ENCODE peak calls at places on chromosome 3, in six cellular contexts. Q, W, R, L, U and P are unnamed samples.

GRCh38 chr3:103813955-103814354 is 1379.1 kb downstream of the ZPLD1 start:
- DNase-seq in U (no peak), R (no peak), W (no peak), Q (no peak), L (no peak), P (no peak)

GRCh38 chr3:172138792-172139507 is 99.6 kb downstream of the FNDC3B start:
- DNase-seq in W (peak; percentile 92), Q (peak; percentile 40), L (no peak), U (no peak), R (no peak), P (peak; percentile 69)

GRCh38 chr3:149612456-149612855 is 45.4 kb downstream of the WWTR1 start:
- DNase-seq in L (no peak), W (no peak), Q (no peak), R (no peak), U (no peak), P (no peak)

GRCh38 chr3:140196970-140197369 is 262.0 kb downstream of the CLSTN2 start:
- DNase-seq in Q (no peak), L (no peak), U (no peak), W (no peak), R (no peak), P (no peak)

GRCh38 chr3:175260145-175260794 is 401.1 kb downstream of the NAALADL2 start:
- DNase-seq in R (no peak), U (no peak), W (peak; percentile 19), Q (peak; percentile 70), L (no peak), P (no peak)

GRCh38 chr3:72848703-72849081 is 447 bp upstream of the SHQ1 start:
- DNase-seq in Q (no peak), R (no peak), W (no peak), U (no peak), L (no peak), P (no peak)

GRCh38 chr3:48564022-48564421 is 441 bp upstream of the UCN2 start:
- DNase-seq in R (no peak), W (peak; percentile 81), L (no peak), U (no peak), Q (peak; percentile 62), P (peak; percentile 42)

GRCh38 chr3:149784064-149784704 is 8.2 kb downstream of the ANKUB1 start:
- DNase-seq in Q (peak; percentile 34), W (peak; percentile 35), U (no peak), L (no peak), R (no peak), P (no peak)

GRCh38 chr3:128499724-128500275 is 6.8 kb upstream of the GATA2 start:
- DNase-seq in R (no peak), W (no peak), Q (no peak), U (no peak), L (no peak), P (peak; percentile 94)

GRCh38 chr3:52704611-52705437 is 767 bp downstream of the GLT8D1 start:
- DNase-seq in R (no peak), Q (peak; percentile 33), L (no peak), W (peak; percentile 74), U (no peak), P (peak; percentile 74)

GRCh38 chr3:23611737-23612295 is 193.9 kb upstream of the UBE2E1 start:
- DNase-seq in L (no peak), R (no peak), W (peak; percentile 30), U (no peak), Q (peak; percentile 80), P (no peak)

GRCh38 chr3:130786306-130786705 is 39.7 kb upstream of the PIK3R4 start:
- DNase-seq in R (no peak), Q (no peak), W (no peak), L (no peak), U (no peak), P (no peak)

GRCh38 chr3:29334652-29335189 is 53.9 kb downstream of the RBMS3 start:
- DNase-seq in R (no peak), U (no peak), Q (no peak), W (no peak), L (no peak), P (no peak)

GRCh38 chr3:29333520-29333919 is 52.6 kb downstream of the RBMS3 start:
- DNase-seq in W (no peak), U (no peak), L (no peak), R (no peak), Q (peak; percentile 37), P (no peak)

GRCh38 chr3:29329986-29330514 is 49.2 kb downstream of the RBMS3 start:
- DNase-seq in W (peak; percentile 37), R (no peak), L (no peak), Q (peak; percentile 63), U (no peak), P (no peak)

GRCh38 chr3:29331830-29332637 is 51.2 kb downstream of the RBMS3 start:
- DNase-seq in W (no peak), Q (no peak), R (no peak), L (no peak), U (no peak), P (no peak)

GRCh38 chr3:29331035-29331434 is 50.2 kb downstream of the RBMS3 start:
- DNase-seq in Q (no peak), R (no peak), U (no peak), W (no peak), L (no peak), P (no peak)
- H3K14ac ChIP-seq in Q (no peak overlapping the region), R (no peak overlapping the region), U (no peak overlapping the region), W (no peak overlapping the region), L (no peak overlapping the region), P (no peak overlapping the region)

GRCh38 chr3:11632966-11633365 is 10.7 kb downstream of the VGLL4 start:
- DNase-seq in U (no peak), Q (no peak), R (no peak), W (no peak), L (no peak), P (no peak)

GRCh38 chr3:11632564-11632963 is 11.2 kb downstream of the VGLL4 start:
- DNase-seq in L (no peak), Q (no peak), W (no peak), U (no peak), R (no peak), P (no peak)

GRCh38 chr3:11634974-11635612 is 8.6 kb downstream of the VGLL4 start:
- DNase-seq in R (no peak), L (no peak), W (no peak), U (no peak), Q (no peak), P (no peak)

GRCh38 chr3:11635671-11636371 is 7.9 kb downstream of the VGLL4 start:
- DNase-seq in Q (no peak), L (no peak), R (no peak), U (no peak), W (no peak), P (no peak)

DNA sequence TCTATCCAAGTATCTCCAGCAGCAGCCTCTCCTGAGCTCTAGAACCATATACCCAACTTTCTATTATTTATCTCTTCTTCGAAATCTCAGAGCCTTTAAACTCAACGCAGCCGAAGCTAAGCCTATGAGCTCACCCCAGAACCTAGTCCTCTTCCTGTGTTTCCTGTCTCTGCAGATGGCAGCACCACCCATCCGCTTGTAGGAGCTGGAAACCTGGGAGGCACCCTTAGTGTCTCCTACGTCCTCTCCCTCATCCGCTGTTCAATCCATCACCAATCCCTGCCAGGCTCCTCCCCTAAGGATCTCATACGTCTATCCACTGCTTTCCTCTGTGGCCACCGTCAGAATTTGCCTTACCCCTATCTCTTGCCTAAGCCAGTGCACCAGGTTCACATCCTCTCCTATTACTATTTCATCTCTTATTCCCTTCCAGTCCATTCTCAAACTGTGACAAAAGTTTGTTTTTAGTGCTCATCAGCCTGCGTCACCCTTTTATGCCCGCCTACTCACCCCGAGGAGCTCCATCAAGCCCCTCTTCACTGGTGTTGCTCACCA is 9.6 kb downstream of the VGLL4 start:
- DNase-seq in L (no peak), Q (no peak), R (no peak), W (no peak), U (no peak), P (no peak)
- H3K14ac ChIP-seq in L (no peak overlapping the region), Q (no peak overlapping the region), R (no peak overlapping the region), W (no peak overlapping the region), U (no peak overlapping the region), P (no peak overlapping the region)

DNA sequence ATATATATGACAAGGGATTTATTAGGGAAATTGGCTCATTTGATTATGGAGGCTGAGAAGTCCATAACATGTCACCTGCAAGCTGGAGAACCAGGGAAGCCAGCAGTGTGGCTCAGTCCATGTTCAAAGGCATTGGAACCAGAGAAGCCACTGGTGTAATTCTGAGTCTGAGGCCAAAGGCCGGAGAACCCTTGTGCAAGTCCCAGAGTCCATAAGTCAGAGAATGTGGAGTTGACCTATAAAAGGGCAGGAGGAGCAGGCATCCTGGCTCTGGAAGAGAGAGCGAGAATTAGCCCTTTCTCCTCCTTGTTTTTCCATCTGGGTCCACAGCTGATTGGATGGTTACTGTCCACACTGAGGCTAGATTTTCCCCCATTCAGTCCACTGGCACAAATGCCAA is 319.8 kb downstream of the IGSF11 start:
- DNase-seq in W (no peak), U (no peak), L (no peak), Q (no peak), R (no peak), P (no peak)
- H3K14ac ChIP-seq in W (no peak overlapping the region), U (no peak overlapping the region), L (no peak overlapping the region), Q (no peak overlapping the region), R (no peak overlapping the region), P (no peak overlapping the region)

GRCh38 chr3:57583544-57583943 is 13.6 kb downstream of the ARF4 start:
- DNase-seq in Q (no peak), R (no peak), L (no peak), U (no peak), W (no peak), P (no peak)

GRCh38 chr3:57587946-57588345 is 9.2 kb downstream of the ARF4 start:
- DNase-seq in Q (no peak), W (no peak), R (no peak), L (no peak), U (no peak), P (no peak)

GRCh38 chr3:57582470-57583168 is 14.5 kb downstream of the ARF4 start:
- DNase-seq in U (peak; percentile 48), R (no peak), L (peak; percentile 25), W (no peak), Q (no peak), P (peak; percentile 86)

GRCh38 chr3:57592306-57592705 is 4.8 kb downstream of the ARF4 start:
- DNase-seq in R (no peak), U (no peak), Q (no peak), L (no peak), W (no peak), P (peak; percentile 87)

DNA sequence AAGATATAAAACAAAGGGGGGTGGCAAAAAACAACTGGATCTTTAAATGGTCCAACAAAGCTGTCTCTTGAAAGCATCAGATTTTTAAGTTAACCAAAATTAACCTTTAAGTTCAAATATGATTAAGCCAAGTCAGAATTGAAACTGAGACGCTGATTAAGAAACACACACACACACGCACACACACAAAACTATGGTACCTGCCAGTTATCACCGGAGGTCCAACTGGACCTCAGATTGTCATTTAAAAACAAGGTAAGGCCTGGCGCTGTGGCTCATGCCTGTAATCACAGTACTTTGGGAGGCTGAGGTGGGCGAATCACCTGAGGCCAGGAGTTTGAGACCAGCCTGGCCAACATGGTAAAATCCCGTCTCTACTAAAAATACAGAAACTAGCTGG is 10.4 kb downstream of the ARF4 start:
- DNase-seq in W (no peak), R (no peak), L (no peak), Q (no peak), U (no peak), P (no peak)
- H3K14ac ChIP-seq in W (no peak overlapping the region), R (no peak overlapping the region), L (no peak overlapping the region), Q (no peak overlapping the region), U (no peak overlapping the region), P (no peak overlapping the region)

GRCh38 chr3:51391566-51392300 is 648 bp downstream of the RBM15B start:
- DNase-seq in L (no peak), W (peak; percentile 54), R (no peak), U (no peak), Q (peak; percentile 28), P (peak; percentile 38)
- H3K14ac ChIP-seq in L (no peak overlapping the region), W (no peak overlapping the region), R (peak overlapping the region; percentile 91), U (peak overlapping the region; percentile 75), Q (peak overlapping the region; percentile 37), P (peak overlapping the region; percentile 97)

GRCh38 chr3:196559826-196560225 is 8.5 kb downstream of the WDR53 start:
- DNase-seq in Q (peak; percentile 65), L (no peak), R (no peak), W (peak; percentile 17), U (no peak), P (no peak)
- H3K14ac ChIP-seq in Q (no peak overlapping the region), L (no peak overlapping the region), R (no peak overlapping the region), W (no peak overlapping the region), U (no peak overlapping the region), P (no peak overlapping the region)